ENCODE peak calls at places on chromosomes 12 and 14, in six cellular contexts. G is GM12878, V is endothelial cell of umbilical vein, C is HCT116, Q is hepatocyte, U is fibroblast of lung. O is an unnamed sample. For H3K27me3, the result is how much of the 10 kb centered on the place peaks cover.

GRCh38 chr12:42904683-42905418 is 315.3 kb upstream of the PRICKLE1 start:
- DNase-seq in G (no peak), V (no peak), C (no peak), Q (no peak), U (no peak), O (no peak)

GRCh38 chr12:119621878-119622277 is 28.3 kb downstream of the TMEM233 start:
- DNase-seq in G (no peak), V (no peak), C (no peak), Q (no peak), U (peak), O (peak)

GRCh38 chr12:1880876-1881275 is 37.6 kb downstream of the CACNA2D4 start:
- DNase-seq in G (no peak), V (no peak), C (no peak), Q (no peak), U (no peak), O (no peak)

GRCh38 chr12:101207086-101207780 is 2.8 kb downstream of the SLC5A8 start:
- DNase-seq in G (no peak), V (no peak), C (no peak), Q (no peak), U (no peak), O (peak)

GRCh38 chr12:71354871-71355270 is 84.7 kb upstream of the LGR5 start:
- DNase-seq in G (no peak), V (no peak), C (no peak), Q (no peak), U (no peak), O (no peak)

GRCh38 chr14:77347746-77348145 is 26.9 kb downstream of the GSTZ1 start:
- DNase-seq in G (no peak), V (no peak), C (no peak), Q (no peak), U (no peak), O (no peak)

GRCh38 chr12:119835068-119835467 is 42.1 kb downstream of the CIT start:
- DNase-seq in G (no peak), V (no peak), C (no peak), Q (peak), U (no peak), O (no peak)

GRCh38 chr12:121751034-121751433 is 38.5 kb downstream of the TMEM120B start:
- DNase-seq in G (no peak), V (no peak), C (no peak), Q (no peak), U (no peak), O (no peak)

GRCh38 chr14:71119832-71120231 is 212.6 kb downstream of the PCNX1 start:
- DNase-seq in G (no peak), V (no peak), C (no peak), Q (no peak), U (no peak), O (no peak)

GRCh38 chr14:69490219-69490918 is 5.8 kb downstream of the PLEKHD1 start:
- DNase-seq in G (no peak), V (no peak), C (no peak), Q (no peak), U (no peak), O (no peak)

GRCh38 chr12:5520831-5521230 is 88.9 kb downstream of the NTF3 start:
- DNase-seq in G (no peak), V (no peak), C (no peak), Q (no peak), U (no peak), O (no peak)

GRCh38 chr12:51871126-51871525 is 16.8 kb upstream of the ANKRD33 start:
- DNase-seq in G (no peak), V (no peak), C (no peak), Q (no peak), U (no peak), O (no peak)

GRCh38 chr14:90491868-90492560 is 95.2 kb downstream of the CALM1 start:
- DNase-seq in G (no peak), V (no peak), C (no peak), Q (no peak), U (peak), O (no peak)

GRCh38 chr14:91858536-91859275 is 8.6 kb downstream of the TC2N start:
- DNase-seq in G (no peak), V (peak), C (peak), Q (peak), U (peak), O (no peak)

GRCh38 chr14:24343795-24344660 is 4.2 kb upstream of the RIPK3 start:
- DNase-seq in G (no peak), V (no peak), C (no peak), Q (peak), U (no peak), O (no peak)

GRCh38 chr12:120797677-120798642 is 72.3 kb downstream of the ACADS start:
- DNase-seq in G (peak), V (no peak), C (no peak), Q (no peak), U (no peak), O (peak)

GRCh38 chr12:114430306-114430705 is 24.4 kb upstream of the TBX5 start:
- DNase-seq in G (no peak), V (no peak), C (no peak), Q (no peak), U (peak), O (no peak)

GRCh38 chr14:105102893-105103292 is 37.7 kb upstream of the GPR132 start:
- DNase-seq in G (no peak), V (no peak), C (no peak), Q (no peak), U (no peak), O (no peak)

GRCh38 chr12:44774815-44775411 is 101.2 kb downstream of the NELL2 start:
- DNase-seq in G (no peak), V (peak), C (peak), Q (peak), U (no peak), O (peak)

GRCh38 chr12:780750-781379 is 28.5 kb downstream of the WNK1 start:
- DNase-seq in G (no peak), V (no peak), C (no peak), Q (no peak), U (no peak), O (no peak)

GRCh38 chr12:56315256-56315625 is 547 bp downstream of the CNPY2 start:
- DNase-seq in G (no peak), V (no peak), C (no peak), Q (peak), U (peak), O (no peak)

GRCh38 chr12:49825971-49826421 is 2.2 kb downstream of the NCKAP5L start:
- DNase-seq in G (no peak), V (no peak), C (no peak), Q (no peak), U (no peak), O (peak)

GRCh38 chr14:104795781-104796681 is 483 bp upstream of the AKT1 start:
- DNase-seq in G (no peak), V (no peak), C (no peak), Q (peak), U (peak), O (no peak)

GRCh38 chr14:91418387-91419043 is 895 bp upstream of the CCDC88C start:
- DNase-seq in G (no peak), V (peak), C (peak), Q (peak), U (peak), O (peak)

GRCh38 chr12:40752011-40752410 is 59.8 kb downstream of the CNTN1 start:
- DNase-seq in G (no peak), V (no peak), C (no peak), Q (no peak), U (no peak), O (peak)

GRCh38 chr14:105117710-105118385 is 50.7 kb downstream of the JAG2 start:
- DNase-seq in G (no peak), V (no peak), C (no peak), Q (no peak), U (no peak), O (no peak)

GRCh38 chr12:56116267-56117081 is at the start of gene RPL41:
- DNase-seq in G (peak), V (peak), C (peak), Q (peak), U (peak), O (peak)

GRCh38 chr14:52948039-52948438 is 2.8 kb downstream of the FERMT2 start:
- DNase-seq in G (no peak), V (no peak), C (no peak), Q (no peak), U (no peak), O (peak)

GRCh38 chr12:95674088-95674595 is 116.4 kb downstream of the NTN4 start:
- DNase-seq in G (no peak), V (peak), C (no peak), Q (no peak), U (no peak), O (no peak)

GRCh38 chr14:64855732-64856527 is 23.8 kb downstream of the SPTB start:
- DNase-seq in G (no peak), V (no peak), C (no peak), Q (no peak), U (no peak), O (no peak)
- H3K27me3 ChIP-seq in G (under half), V (under half), C (under half), Q (under half), U (under half), O (under half)

GRCh38 chr12:103855036-103855712 is 14.1 kb upstream of the NT5DC3 start:
- DNase-seq in G (no peak), V (no peak), C (no peak), Q (no peak), U (peak), O (peak)
- TF ChIP-seq EZH2 in G (no peak), V (no peak), C (no peak), Q (no peak), U (no peak), O (no peak)

DNA sequence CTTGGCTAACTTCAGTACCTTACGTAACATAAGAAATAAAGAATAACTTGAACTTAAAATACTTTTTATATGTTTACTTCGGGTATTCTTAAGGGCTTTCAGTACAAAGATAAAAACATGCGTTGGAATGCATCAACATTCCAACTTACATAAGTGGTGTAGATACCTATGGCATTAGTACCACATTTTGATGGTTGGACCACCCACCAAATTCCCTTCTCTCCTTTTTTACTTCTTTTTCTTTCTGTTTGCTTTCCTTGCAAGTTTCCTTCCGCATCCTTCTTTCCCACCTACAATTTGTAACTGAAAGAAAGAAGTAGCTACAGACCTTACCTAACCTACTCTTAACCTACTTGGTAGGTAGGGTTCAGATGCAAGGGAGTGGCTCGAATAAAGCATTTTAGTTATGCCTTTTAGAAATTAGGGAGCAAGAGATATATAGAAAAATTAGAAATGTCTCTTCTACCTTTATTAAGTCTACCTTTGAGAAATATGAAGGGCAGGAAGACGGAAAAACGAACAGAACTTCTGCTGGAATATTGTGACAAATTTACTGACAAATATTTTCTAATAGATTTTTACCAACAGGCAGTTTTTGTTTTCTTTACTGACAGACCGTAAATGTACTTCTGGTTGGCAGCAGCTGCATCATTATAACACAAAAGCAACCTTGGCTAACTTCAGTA is 2.1 kb upstream of the ARHGAP5 start:
- DNase-seq in G (no peak), V (no peak), C (no peak), Q (no peak), U (peak), O (peak)
- H3K27ac ChIP-seq in G (no peak), V (no peak), C (no peak), Q (peak), U (no peak), O (peak)

DNA sequence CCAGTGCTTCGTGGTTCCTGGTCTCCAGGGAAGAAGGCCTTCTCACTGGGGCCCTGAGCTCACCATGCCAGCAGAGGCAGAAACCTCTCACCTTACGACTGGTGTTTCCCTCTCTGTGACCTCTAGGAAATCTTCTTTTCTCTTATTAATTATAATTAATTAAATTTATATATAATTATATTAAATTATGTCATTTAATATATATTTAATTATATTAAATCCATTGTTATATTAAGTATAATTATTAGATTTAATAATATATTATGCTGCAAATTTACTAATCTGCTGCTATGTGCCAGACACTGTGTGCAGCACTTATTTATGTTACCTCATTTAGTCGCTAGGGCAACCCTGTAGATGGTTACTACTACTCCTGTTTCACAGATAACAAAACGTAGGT is 70.3 kb upstream of the MBIP start:
- DNase-seq in G (no peak), V (no peak), C (no peak), Q (no peak), U (no peak), O (no peak)
- H3K27me3 ChIP-seq in G (under half), V (under half), C (under half), Q (under half), U (under half), O (under half)

DNA sequence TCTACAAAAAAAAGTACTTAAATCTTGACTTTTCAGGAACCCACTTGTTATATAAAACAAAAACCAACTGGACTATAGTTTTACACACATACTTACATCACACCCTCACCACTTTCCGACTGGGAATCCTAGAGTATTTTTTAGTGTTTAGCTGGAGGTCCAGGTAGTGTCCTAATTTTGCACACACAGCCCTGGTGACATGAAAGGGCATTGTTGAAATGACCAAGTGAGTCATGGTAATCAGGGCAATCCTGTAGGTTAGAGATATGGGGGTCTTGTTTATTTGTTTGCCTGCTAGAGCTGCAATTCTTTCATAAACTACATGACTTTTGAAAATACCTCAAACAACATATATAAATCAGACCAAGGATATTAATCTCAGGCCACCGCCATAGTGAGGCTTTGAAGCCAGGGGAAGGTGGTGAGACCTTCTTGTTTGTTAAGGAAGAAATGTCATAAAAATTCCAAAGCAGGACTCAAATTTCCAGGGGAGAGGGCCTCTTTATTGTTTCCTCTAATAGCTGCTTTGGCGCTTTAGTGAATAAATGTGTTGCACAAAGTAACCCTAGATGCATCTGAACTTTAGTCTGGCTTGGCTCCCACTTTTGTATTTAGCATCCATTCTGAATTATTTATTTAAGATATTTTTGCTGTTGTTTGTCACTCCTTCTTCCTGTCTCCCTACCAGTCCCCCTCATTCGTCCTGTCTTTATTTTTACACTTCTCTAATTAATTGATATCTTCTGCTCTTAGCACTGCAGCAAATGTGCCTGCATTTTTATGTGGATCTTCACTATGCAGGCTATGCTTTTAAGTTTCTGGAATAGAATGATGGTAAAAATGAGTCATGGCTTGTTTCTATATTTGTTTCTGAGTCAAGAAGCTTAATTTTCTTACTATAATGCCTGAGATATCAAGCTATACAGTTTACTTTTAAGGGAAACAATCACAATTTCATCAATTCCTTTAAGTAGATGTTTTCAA is 430.2 kb downstream of the RAD51B start:
- DNase-seq in G (no peak), V (peak), C (peak), Q (peak), U (peak), O (peak)
- TF ChIP-seq EZH2 in G (no peak), V (no peak), C (no peak), Q (no peak), U (no peak), O (no peak)

DNA sequence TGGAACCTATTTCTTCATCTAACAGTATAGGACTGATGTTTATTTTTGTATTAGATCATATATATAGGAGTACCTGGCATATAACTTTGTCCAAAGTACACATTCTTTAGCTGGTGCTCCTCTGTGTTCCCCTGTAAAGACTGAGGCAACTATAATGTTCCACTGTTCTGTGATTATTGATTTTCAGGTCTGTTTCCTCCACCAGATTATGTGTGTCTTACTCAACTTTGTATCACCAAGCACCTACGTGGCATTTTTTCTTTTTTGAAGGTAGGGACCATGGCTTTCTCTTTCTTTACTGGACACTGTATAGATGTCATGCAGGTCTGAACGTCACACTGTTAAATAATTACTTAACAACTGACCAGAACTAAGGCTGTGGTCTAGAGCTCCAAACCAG is 29.3 kb downstream of the BICD1 start:
- DNase-seq in G (no peak), V (no peak), C (no peak), Q (no peak), U (no peak), O (no peak)
- H3K27ac ChIP-seq in G (no peak), V (no peak), C (no peak), Q (peak), U (no peak), O (no peak)

GRCh38 chr14:65222434-65222833 is 120.1 kb upstream of the MAX start:
- DNase-seq in G (no peak), V (peak), C (peak), Q (peak), U (peak), O (peak)

GRCh38 chr14:65223636-65224035 is 121.3 kb upstream of the MAX start:
- DNase-seq in G (no peak), V (no peak), C (no peak), Q (no peak), U (no peak), O (no peak)

GRCh38 chr14:65214741-65215140 is 112.4 kb upstream of the MAX start:
- DNase-seq in G (no peak), V (no peak), C (no peak), Q (no peak), U (no peak), O (no peak)

GRCh38 chr14:65224799-65225198 is 122.5 kb upstream of the MAX start:
- DNase-seq in G (no peak), V (no peak), C (no peak), Q (no peak), U (no peak), O (no peak)

GRCh38 chr14:65219353-65219752 is 117.0 kb upstream of the MAX start:
- DNase-seq in G (no peak), V (no peak), C (no peak), Q (no peak), U (no peak), O (no peak)
- H3K27me3 ChIP-seq in G (under half), V (under half), C (under half), Q (under half), U (under half), O (under half)

O was measured in mammary epithelial cell.